ENCODE peak calls at places on chromosomes 3 and 15, in four cellular contexts. R, Z, G and J are unnamed samples.

GRCh38 chr3:133805702-133806475 is at the start of gene SRPRB:
- DNase-seq in Z (peak), G (peak), R (peak), J (peak)

GRCh38 chr3:74489393-74489792 is 125.1 kb downstream of the CNTN3 start:
- DNase-seq in Z (no peak), R (no peak), G (no peak), J (no peak)

GRCh38 chr15:92638291-92638708 is 17.3 kb downstream of the FAM174B start:
- DNase-seq in R (no peak), Z (no peak), G (no peak), J (no peak)

GRCh38 chr3:43086460-43087165 is 19.3 kb downstream of the POMGNT2 start:
- DNase-seq in G (no peak), R (no peak), Z (no peak), J (no peak)

GRCh38 chr15:41199470-41199869 is 31.1 kb downstream of the EXD1 start:
- DNase-seq in Z (no peak), G (no peak), R (no peak), J (no peak)

GRCh38 chr15:58582150-58582549 is 150.4 kb downstream of the LIPC start:
- DNase-seq in R (peak), G (no peak), Z (no peak), J (peak)

GRCh38 chr3:19931767-19932188 is 2.2 kb downstream of the EFHB start:
- DNase-seq in Z (no peak), R (no peak), G (no peak), J (peak)

GRCh38 chr3:28467414-28467813 is 118.8 kb upstream of the AZI2 start:
- DNase-seq in Z (no peak), G (no peak), R (no peak), J (no peak)

GRCh38 chr3:127768346-127769008 is 53.8 kb downstream of the MGLL start:
- DNase-seq in Z (peak), R (no peak), G (peak), J (no peak)

GRCh38 chr3:155190686-155191085 is 102.8 kb downstream of the STRIT1 start:
- DNase-seq in R (no peak), G (no peak), Z (no peak), J (no peak)

GRCh38 chr3:16048435-16049318 is 125.8 kb upstream of the GALNT15 start:
- DNase-seq in Z (peak), R (peak), G (no peak), J (peak)

GRCh38 chr3:180283251-180283650 is 246.5 kb upstream of the PEX5L start:
- DNase-seq in G (no peak), R (no peak), Z (no peak), J (no peak)

GRCh38 chr3:76051145-76051544 is 265.8 kb upstream of the ZNF717 start:
- DNase-seq in R (no peak), Z (no peak), G (no peak), J (no peak)

GRCh38 chr15:76930831-76931396 is 635 bp upstream of the RCN2 start:
- DNase-seq in R (no peak), Z (no peak), G (no peak), J (no peak)

GRCh38 chr3:140252812-140253656 is 318.0 kb downstream of the CLSTN2 start:
- DNase-seq in R (no peak), G (no peak), Z (no peak), J (no peak)

GRCh38 chr3:51668756-51669155 is 2.3 kb upstream of the TEX264 start:
- DNase-seq in Z (no peak), G (no peak), R (no peak), J (no peak)

GRCh38 chr3:24288538-24289236 is 206.0 kb downstream of the THRB start:
- DNase-seq in R (peak), Z (peak), G (no peak), J (peak)

GRCh38 chr3:178676942-178677606 is 140.8 kb downstream of the KCNMB2 start:
- DNase-seq in R (no peak), G (no peak), Z (no peak), J (no peak)

GRCh38 chr15:45871121-45871855 is 236.5 kb downstream of the SQOR start:
- DNase-seq in G (peak), Z (no peak), R (no peak), J (no peak)

GRCh38 chr3:87350367-87351199 is 74.2 kb upstream of the POU1F1 start:
- DNase-seq in Z (peak), G (peak), R (peak), J (peak)